ENCODE peak calls at places on chromosomes 11 and 22, in five cellular contexts. E is psoas muscle, H is body of pancreas, J is Kasumi-1, G is naive B cell. D is an unnamed sample.

GRCh38 chr11:110430267-110431211 is 791 bp downstream of the FDX1 start:
- DNase-seq in E (no peak), H (peak), J (peak), G (peak), D (no peak)

GRCh38 chr11:131033151-131033651 is 116.9 kb upstream of the SNX19 start:
- DNase-seq in E (no peak), H (no peak), J (no peak), G (no peak), D (no peak)

GRCh38 chr22:23199159-23199558 is 18.9 kb downstream of the BCR start:
- DNase-seq in E (no peak), H (no peak), J (no peak), G (no peak), D (no peak)

GRCh38 chr11:109885006-109885405 is 208.2 kb upstream of the ZC3H12C start:
- DNase-seq in E (no peak), H (no peak), J (no peak), G (no peak), D (no peak)

GRCh38 chr11:111975076-111975806 is 38.1 kb downstream of the DIXDC1 start:
- DNase-seq in E (no peak), H (no peak), J (no peak), G (no peak), D (no peak)

GRCh38 chr11:77882396-77882795 is 61.5 kb downstream of the AAMDC start:
- DNase-seq in E (no peak), H (no peak), J (no peak), G (no peak), D (no peak)

GRCh38 chr11:59174664-59175033 is 2.7 kb downstream of the DTX4 start:
- DNase-seq in E (no peak), H (no peak), J (no peak), G (no peak), D (no peak)

GRCh38 chr22:21567456-21568206 is at the start of gene UBE2L3:
- DNase-seq in E (peak), H (peak), J (peak), G (peak), D (peak)

GRCh38 chr11:118622376-118623290 is 15.2 kb downstream of the PHLDB1 start:
- DNase-seq in E (peak), H (no peak), J (no peak), G (no peak), D (peak)

GRCh38 chr11:64251986-64252837 is 882 bp downstream of the PLCB3 start:
- DNase-seq in E (peak), H (peak), J (peak), G (no peak), D (peak)

GRCh38 chr11:43458486-43458885 is 99.8 kb downstream of the TTC17 start:
- DNase-seq in E (no peak), H (no peak), J (no peak), G (no peak), D (no peak)

GRCh38 chr11:97964332-97965004 is 1056.3 kb upstream of the CNTN5 start:
- DNase-seq in E (no peak), H (no peak), J (no peak), G (no peak), D (no peak)

GRCh38 chr11:101666916-101667315 is 83.1 kb upstream of the TRPC6 start:
- DNase-seq in E (no peak), H (no peak), J (no peak), G (no peak), D (no peak)

GRCh38 chr22:23752090-23752691 is 1.3 kb upstream of the ZNF70 start:
- DNase-seq in E (no peak), H (no peak), J (peak), G (peak), D (no peak)

D was measured in left ventricle myocardium inferior.